ENCODE peak calls at places on chromosomes 7 and 10, in six cellular contexts. K is neural progenitor cell, P is IMR-90, M is HCT116, A is trophoblast cell, O is endothelial cell of umbilical vein. F is an unnamed sample.

GRCh38 chr10:84076540-84077195 is 62.6 kb upstream of the GHITM start:
- DNase-seq in K (peak), O (no peak), M (no peak), P (peak), A (no peak), F (no peak)

GRCh38 chr7:72278550-72278949 is 133.6 kb downstream of the CALN1 start:
- DNase-seq in P (no peak), M (no peak), A (no peak), O (no peak), K (no peak), F (no peak)

GRCh38 chr7:104903044-104903443 is 111.0 kb upstream of the KMT2E start:
- DNase-seq in P (peak), M (no peak), O (no peak), K (no peak), A (no peak), F (no peak)

GRCh38 chr7:54544356-54545240 is 2.4 kb downstream of the VSTM2A start:
- DNase-seq in O (no peak), M (no peak), P (no peak), A (no peak), K (peak), F (no peak)

GRCh38 chr10:31358688-31359330 is 39.8 kb downstream of the ZEB1 start:
- DNase-seq in A (no peak), M (no peak), K (no peak), O (no peak), P (peak), F (no peak)

GRCh38 chr10:62639139-62639538 is 165.4 kb upstream of the ADO start:
- DNase-seq in K (no peak), P (no peak), A (no peak), O (no peak), M (no peak), F (no peak)

GRCh38 chr10:35195361-35196306 is 69.0 kb downstream of the CREM start:
- DNase-seq in A (peak), M (peak), P (peak), O (peak), K (peak), F (peak)

GRCh38 chr10:69704231-69704630 is 74.2 kb downstream of the FAM241B start:
- DNase-seq in K (no peak), O (no peak), P (no peak), A (no peak), M (no peak), F (no peak)

GRCh38 chr10:24645784-24646183 is 77.9 kb downstream of the ARHGAP21 start:
- DNase-seq in K (no peak), A (no peak), M (no peak), O (peak), P (peak), F (no peak)

GRCh38 chr10:50469778-50470193 is 154.0 kb downstream of the SGMS1 start:
- DNase-seq in O (no peak), M (no peak), A (no peak), K (no peak), P (no peak), F (no peak)

GRCh38 chr7:111678281-111678680 is 116.0 kb upstream of the IMMP2L start:
- DNase-seq in K (no peak), O (no peak), P (peak), A (no peak), M (no peak), F (no peak)

GRCh38 chr7:127580612-127581011 is 4.8 kb downstream of the GCC1 start:
- DNase-seq in O (no peak), A (no peak), M (no peak), K (no peak), P (no peak), F (no peak)

GRCh38 chr10:29119374-29119773 is 169.5 kb upstream of the LYZL1 start:
- DNase-seq in P (peak), K (peak), M (peak), A (peak), O (peak), F (no peak)

GRCh38 chr10:29124864-29125263 is 164.0 kb upstream of the LYZL1 start:
- DNase-seq in M (no peak), P (no peak), O (no peak), K (no peak), A (no peak), F (no peak)

GRCh38 chr10:77350711-77351119 is 286.9 kb downstream of the KCNMA1 start:
- DNase-seq in M (peak), O (peak), K (no peak), P (peak), A (peak), F (peak)

GRCh38 chr10:86654411-86655172 is at the start of gene OPN4:
- DNase-seq in M (no peak), O (no peak), A (no peak), P (peak), K (no peak), F (no peak)

GRCh38 chr7:2644514-2645273 is 12.9 kb downstream of the TTYH3 start:
- DNase-seq in M (no peak), K (no peak), A (no peak), O (no peak), P (no peak), F (no peak)
- H2AFZ ChIP-seq in M (no peak), K (no peak), A (no peak), O (no peak), P (peak), F (no peak)

GRCh38 chr7:42914726-42915045 is 2.8 kb upstream of the C7orf25 start:
- DNase-seq in K (no peak), M (no peak), A (no peak), P (no peak), O (no peak), F (no peak)
- H3K27ac ChIP-seq in K (no peak), M (no peak), A (no peak), P (no peak), O (peak), F (no peak)

GRCh38 chr7:92178928-92179373 is at the start of gene LRRD1:
- DNase-seq in A (peak), P (peak), K (peak), O (peak), M (peak), F (peak)
- H2AFZ ChIP-seq in A (peak), P (peak), K (peak), O (peak), M (peak), F (peak)

DNA sequence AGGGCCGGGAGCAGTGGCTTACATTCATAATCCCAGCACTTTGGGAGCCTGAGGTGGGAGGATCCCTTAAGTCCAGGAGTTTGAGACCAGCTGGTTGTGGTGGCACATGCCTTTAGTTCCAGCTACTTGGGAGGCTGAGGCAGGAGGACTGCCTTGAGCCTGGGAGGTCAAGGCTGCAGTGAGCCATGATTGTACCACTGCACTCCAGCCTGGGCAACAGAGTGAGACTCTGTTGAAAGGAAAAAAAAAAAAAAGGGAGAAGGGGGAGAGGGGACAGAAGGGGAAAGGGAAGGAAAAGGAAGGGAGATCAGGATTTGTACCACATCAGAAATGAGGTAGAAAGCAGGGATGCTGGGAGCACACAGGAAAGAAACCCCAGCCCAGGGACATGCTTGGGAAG is 38.7 kb upstream of the SVOPL start:
- DNase-seq in M (no peak), A (no peak), P (no peak), O (no peak), K (no peak), F (no peak)
- H3K27ac ChIP-seq in M (no peak), A (no peak), P (no peak), O (no peak), K (no peak), F (no peak)

GRCh38 chr7:39407139-39407538 is 159.1 kb upstream of the YAE1 start:
- DNase-seq in P (no peak), M (no peak), K (no peak), O (no peak), A (no peak), F (no peak)

GRCh38 chr7:39410582-39410981 is 155.6 kb upstream of the YAE1 start:
- DNase-seq in A (no peak), K (no peak), P (no peak), O (no peak), M (no peak), F (no peak)

GRCh38 chr7:39405591-39405990 is 160.6 kb upstream of the YAE1 start:
- DNase-seq in A (no peak), M (no peak), O (no peak), K (no peak), P (no peak), F (no peak)

GRCh38 chr7:39404910-39405309 is 161.3 kb upstream of the YAE1 start:
- DNase-seq in O (no peak), P (no peak), K (no peak), M (no peak), A (no peak), F (no peak)

GRCh38 chr7:39406464-39406863 is 159.7 kb upstream of the YAE1 start:
- DNase-seq in K (no peak), A (no peak), O (no peak), P (no peak), M (no peak), F (no peak)
- H2AFZ ChIP-seq in K (no peak), A (no peak), O (no peak), P (no peak), M (no peak), F (no peak)

F was measured in keratinocyte.